ENCODE peak calls at places on chromosome 16, in four cellular contexts. N, U, J and H are unnamed samples.

GRCh38 chr16:47392114-47392513 is 68.7 kb downstream of the ITFG1 start:
- DNase-seq in N (no peak), U (no peak), J (peak), H (no peak)

GRCh38 chr16:48611329-48612137 is 1.6 kb upstream of the N4BP1 start:
- DNase-seq in N (no peak), U (no peak), J (peak), H (no peak)

GRCh38 chr16:57630931-57631845 is 2.8 kb downstream of the ADGRG1 start:
- DNase-seq in N (no peak), U (no peak), J (no peak), H (no peak)

GRCh38 chr16:67022531-67023214 is 6.3 kb upstream of the CBFB start:
- DNase-seq in N (no peak), U (no peak), J (no peak), H (no peak)

GRCh38 chr16:86664518-86665318 is 86.4 kb downstream of the FOXL1 start:
- DNase-seq in N (no peak), U (peak), J (no peak), H (no peak)

GRCh38 chr16:87472142-87472778 is 20.6 kb downstream of the ZCCHC14 start:
- DNase-seq in N (no peak), U (no peak), J (no peak), H (no peak)

GRCh38 chr16:80993293-80993691 is 13.4 kb downstream of the CMC2 start:
- DNase-seq in N (no peak), U (peak), J (no peak), H (no peak)

GRCh38 chr16:29694384-29695195 is 15.6 kb downstream of the QPRT start:
- DNase-seq in N (no peak), U (no peak), J (no peak), H (no peak)

GRCh38 chr16:53091508-53092211 is 36.9 kb downstream of the CHD9 start:
- DNase-seq in N (peak), U (peak), J (peak), H (no peak)

GRCh38 chr16:10979717-10980601 is 35.6 kb downstream of the CLEC16A start:
- DNase-seq in N (peak), U (peak), J (no peak), H (no peak)

GRCh38 chr16:83533193-83533592 is 274.6 kb upstream of the HSBP1 start:
- DNase-seq in N (no peak), U (no peak), J (no peak), H (no peak)

GRCh38 chr16:2455081-2455845 is 4.6 kb upstream of the TEDC2 start:
- DNase-seq in N (no peak), U (no peak), J (no peak), H (no peak)

GRCh38 chr16:5447734-5448133 is 350.1 kb upstream of the EEF2KMT start:
- DNase-seq in N (no peak), U (no peak), J (no peak), H (no peak)

GRCh38 chr16:67917852-67918236 is 13.8 kb downstream of the CTRL start:
- DNase-seq in N (no peak), U (no peak), J (no peak), H (no peak)

GRCh38 chr16:23072084-23072599 is 77.1 kb downstream of the USP31 start:
- DNase-seq in N (peak), U (no peak), J (no peak), H (peak)

GRCh38 chr16:67284699-67285646 is 5.6 kb downstream of the PLEKHG4 start:
- DNase-seq in N (no peak), U (no peak), J (no peak), H (no peak)

GRCh38 chr16:20803561-20804214 is 2.6 kb downstream of the ERI2 start:
- DNase-seq in N (no peak), U (no peak), J (no peak), H (no peak)

GRCh38 chr16:72195609-72196008 is 23.7 kb upstream of the PMFBP1 start:
- DNase-seq in N (no peak), U (no peak), J (no peak), H (no peak)
- TF ChIP-seq CTCF in N (no peak), U (no peak), J (no peak), H (no peak)

GRCh38 chr16:50322333-50322732 is 46.5 kb downstream of the BRD7 start:
- DNase-seq in N (no peak), U (no peak), J (no peak), H (no peak)

GRCh38 chr16:50320310-50320709 is 48.5 kb downstream of the BRD7 start:
- DNase-seq in N (no peak), U (no peak), J (no peak), H (no peak)

GRCh38 chr16:50324345-50324744 is 44.4 kb downstream of the BRD7 start:
- DNase-seq in N (no peak), U (no peak), J (no peak), H (no peak)

GRCh38 chr16:50326264-50326663 is 42.5 kb downstream of the BRD7 start:
- DNase-seq in N (no peak), U (no peak), J (no peak), H (no peak)

DNA sequence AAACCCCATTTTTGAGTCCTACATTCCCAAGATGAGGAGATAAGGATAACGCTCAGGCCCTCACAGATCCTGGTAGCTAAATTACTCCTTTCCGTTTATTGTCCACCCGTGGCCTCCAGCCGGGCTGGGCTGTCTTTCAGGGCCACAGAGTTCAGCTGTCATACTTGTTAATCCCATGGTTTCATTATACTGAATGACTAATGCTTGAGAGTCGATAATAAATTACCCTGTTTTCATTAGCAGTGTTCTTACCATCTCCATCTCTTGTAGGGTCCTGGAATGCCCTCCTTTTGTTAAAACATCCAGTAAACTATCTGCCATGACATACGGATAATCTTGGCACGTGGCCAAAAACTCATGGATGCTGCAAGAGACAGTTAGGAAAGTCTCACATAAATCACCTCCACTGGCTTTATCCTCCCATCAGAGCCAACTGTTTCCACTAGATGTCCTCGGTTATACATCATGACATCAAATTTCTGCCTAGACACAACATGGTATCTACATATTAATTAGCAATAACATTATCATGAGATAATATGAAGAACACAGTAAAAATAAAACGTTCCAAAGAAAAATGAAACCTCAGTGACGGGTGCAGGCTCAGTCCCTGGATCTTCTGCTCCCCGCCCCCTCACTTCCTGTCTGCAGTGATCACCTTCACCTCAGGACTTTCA is 45.3 kb downstream of the BRD7 start:
- DNase-seq in N (no peak), U (peak), J (no peak), H (no peak)
- TF ChIP-seq CTCF in N (no peak), U (peak), J (peak), H (no peak)

GRCh38 chr16:12468552-12468951 is 335.1 kb downstream of the CPPED1 start:
- DNase-seq in N (no peak), U (no peak), J (no peak), H (no peak)
- TF ChIP-seq CTCF in N (no peak), U (no peak), J (no peak), H (no peak)

DNA sequence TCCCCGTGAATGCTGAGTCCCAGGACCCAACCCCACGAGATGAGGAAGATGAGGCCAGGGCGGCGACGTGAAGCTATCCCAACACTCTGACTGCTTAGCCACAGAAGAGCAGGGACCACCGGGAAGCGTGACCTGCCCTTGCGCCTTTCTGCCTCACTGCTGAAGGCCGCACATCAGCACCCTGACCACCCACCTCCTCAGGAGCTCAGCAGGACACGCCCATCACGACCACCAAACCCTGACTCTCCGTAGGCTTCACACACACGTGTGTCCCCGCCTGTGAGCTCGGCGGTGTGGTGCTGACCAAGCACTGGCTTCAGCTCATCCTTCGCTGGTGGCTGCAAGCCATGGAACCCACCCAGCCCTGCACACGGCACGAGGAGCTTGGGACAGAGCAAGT is 97.8 kb downstream of the ZNF778 start:
- DNase-seq in N (no peak), U (no peak), J (no peak), H (no peak)
- TF ChIP-seq CTCF in N (no peak), U (no peak), J (no peak), H (no peak)